ENCODE peak calls at places on chromosomes 7 and 10, in eight cellular contexts. One of them, this sample, is unnamed.

GRCh38 chr7:117780832-117781231 is 92.4 kb downstream of the CTTNBP2 start:
- DNase-seq in SK-N-SH: no peak
- DNase-seq in Panc1: no peak
- DNase-seq in GM12878: peak
- DNase-seq in spleen: no peak
- DNase-seq in upper lobe of left lung: no peak
- DNase-seq in sigmoid colon: no peak
- DNase-seq in HCT116: no peak
- DNase-seq in this sample: no peak

GRCh38 chr7:44634839-44635591 is 28.6 kb downstream of the OGDH start:
- DNase-seq in HCT116: no peak
- DNase-seq in Panc1: no peak
- DNase-seq in upper lobe of left lung: peak
- DNase-seq in spleen: no peak
- DNase-seq in sigmoid colon: no peak
- DNase-seq in SK-N-SH: no peak
- DNase-seq in GM12878: no peak
- DNase-seq in this sample: peak

GRCh38 chr7:148277042-148277660 is 313.4 kb upstream of the C7orf33 start:
- DNase-seq in sigmoid colon: no peak
- DNase-seq in upper lobe of left lung: no peak
- DNase-seq in SK-N-SH: no peak
- DNase-seq in HCT116: no peak
- DNase-seq in spleen: no peak
- DNase-seq in Panc1: no peak
- DNase-seq in GM12878: no peak
- DNase-seq in this sample: no peak

GRCh38 chr10:86830043-86830591 is 73.7 kb downstream of the BMPR1A start:
- DNase-seq in SK-N-SH: no peak
- DNase-seq in spleen: no peak
- DNase-seq in GM12878: no peak
- DNase-seq in upper lobe of left lung: no peak
- DNase-seq in Panc1: no peak
- DNase-seq in sigmoid colon: no peak
- DNase-seq in HCT116: no peak
- DNase-seq in this sample: no peak

GRCh38 chr10:776772-777171 is 87.3 kb upstream of the DIP2C start:
- DNase-seq in upper lobe of left lung: peak
- DNase-seq in SK-N-SH: peak
- DNase-seq in spleen: peak
- DNase-seq in GM12878: no peak
- DNase-seq in HCT116: no peak
- DNase-seq in Panc1: no peak
- DNase-seq in sigmoid colon: no peak
- DNase-seq in this sample: peak

GRCh38 chr10:5659702-5660528 is 6.5 kb downstream of the ASB13 start:
- DNase-seq in sigmoid colon: no peak
- DNase-seq in SK-N-SH: no peak
- DNase-seq in HCT116: peak
- DNase-seq in spleen: no peak
- DNase-seq in Panc1: no peak
- DNase-seq in GM12878: no peak
- DNase-seq in upper lobe of left lung: no peak
- DNase-seq in this sample: peak

GRCh38 chr10:103498936-103499638 is 5.6 kb downstream of the NEURL1 start:
- DNase-seq in spleen: peak
- DNase-seq in GM12878: no peak
- DNase-seq in HCT116: no peak
- DNase-seq in sigmoid colon: no peak
- DNase-seq in SK-N-SH: no peak
- DNase-seq in upper lobe of left lung: no peak
- DNase-seq in Panc1: no peak
- DNase-seq in this sample: no peak

GRCh38 chr10:96833220-96834001 is 1.3 kb downstream of the LCOR start:
- DNase-seq in upper lobe of left lung: no peak
- DNase-seq in sigmoid colon: peak
- DNase-seq in SK-N-SH: peak
- DNase-seq in Panc1: no peak
- DNase-seq in GM12878: no peak
- DNase-seq in spleen: no peak
- DNase-seq in HCT116: no peak
- DNase-seq in this sample: peak

GRCh38 chr10:3413937-3414710 is 241.5 kb upstream of the PITRM1 start:
- DNase-seq in spleen: peak
- DNase-seq in Panc1: no peak
- DNase-seq in upper lobe of left lung: no peak
- DNase-seq in GM12878: no peak
- DNase-seq in SK-N-SH: no peak
- DNase-seq in sigmoid colon: no peak
- DNase-seq in HCT116: no peak
- DNase-seq in this sample: no peak

GRCh38 chr7:36303202-36304098 is 86.2 kb upstream of the ANLN start:
- DNase-seq in sigmoid colon: peak
- DNase-seq in HCT116: peak
- DNase-seq in upper lobe of left lung: no peak
- DNase-seq in Panc1: peak
- DNase-seq in SK-N-SH: peak
- DNase-seq in spleen: no peak
- DNase-seq in GM12878: no peak
- DNase-seq in this sample: peak

GRCh38 chr7:81470084-81470723 is 299.6 kb downstream of the HGF start:
- DNase-seq in upper lobe of left lung: no peak
- DNase-seq in Panc1: no peak
- DNase-seq in SK-N-SH: peak
- DNase-seq in GM12878: no peak
- DNase-seq in spleen: no peak
- DNase-seq in HCT116: peak
- DNase-seq in sigmoid colon: peak
- DNase-seq in this sample: peak

GRCh38 chr10:32054087-32054486 is 2.1 kb downstream of the KIF5B start:
- DNase-seq in HCT116: no peak
- DNase-seq in upper lobe of left lung: no peak
- DNase-seq in GM12878: no peak
- DNase-seq in spleen: no peak
- DNase-seq in sigmoid colon: peak
- DNase-seq in Panc1: no peak
- DNase-seq in SK-N-SH: no peak
- DNase-seq in this sample: no peak

GRCh38 chr7:130102588-130102987 is 32.3 kb downstream of the KLHDC10 start:
- DNase-seq in spleen: no peak
- DNase-seq in GM12878: no peak
- DNase-seq in upper lobe of left lung: no peak
- DNase-seq in Panc1: no peak
- DNase-seq in HCT116: no peak
- DNase-seq in SK-N-SH: no peak
- DNase-seq in sigmoid colon: no peak
- DNase-seq in this sample: no peak

GRCh38 chr10:123096452-123096851 is 39.3 kb upstream of the HMX3 start:
- DNase-seq in sigmoid colon: no peak
- DNase-seq in spleen: no peak
- DNase-seq in SK-N-SH: no peak
- DNase-seq in Panc1: no peak
- DNase-seq in HCT116: no peak
- DNase-seq in GM12878: no peak
- DNase-seq in upper lobe of left lung: no peak
- DNase-seq in this sample: no peak

GRCh38 chr10:128854965-128855364 is 612.1 kb upstream of the MGMT start:
- DNase-seq in upper lobe of left lung: no peak
- DNase-seq in spleen: no peak
- DNase-seq in Panc1: no peak
- DNase-seq in sigmoid colon: peak
- DNase-seq in SK-N-SH: no peak
- DNase-seq in GM12878: no peak
- DNase-seq in HCT116: no peak
- DNase-seq in this sample: peak

GRCh38 chr10:71128311-71129010 is 83.9 kb upstream of the UNC5B start:
- DNase-seq in upper lobe of left lung: no peak
- DNase-seq in Panc1: no peak
- DNase-seq in sigmoid colon: no peak
- DNase-seq in spleen: no peak
- DNase-seq in GM12878: no peak
- DNase-seq in HCT116: no peak
- DNase-seq in SK-N-SH: no peak
- DNase-seq in this sample: no peak

GRCh38 chr10:71975891-71976725 is 11.9 kb downstream of the CHST3 start:
- DNase-seq in upper lobe of left lung: no peak
- DNase-seq in Panc1: peak
- DNase-seq in HCT116: peak
- DNase-seq in SK-N-SH: no peak
- DNase-seq in spleen: peak
- DNase-seq in GM12878: no peak
- DNase-seq in sigmoid colon: peak
- DNase-seq in this sample: peak

GRCh38 chr7:188174-188573 is 4.2 kb upstream of the FAM20C start:
- DNase-seq in spleen: no peak
- DNase-seq in Panc1: no peak
- DNase-seq in sigmoid colon: no peak
- DNase-seq in GM12878: no peak
- DNase-seq in SK-N-SH: no peak
- DNase-seq in upper lobe of left lung: no peak
- DNase-seq in HCT116: no peak
- DNase-seq in this sample: no peak
- TF ChIP-seq POLR2AphosphoS5 in spleen: no peak
- TF ChIP-seq POLR2AphosphoS5 in Panc1: no peak
- TF ChIP-seq POLR2AphosphoS5 in sigmoid colon: no peak
- TF ChIP-seq POLR2AphosphoS5 in GM12878: no peak
- TF ChIP-seq POLR2AphosphoS5 in SK-N-SH: no peak
- TF ChIP-seq POLR2AphosphoS5 in upper lobe of left lung: no peak
- TF ChIP-seq POLR2AphosphoS5 in HCT116: no peak
- TF ChIP-seq POLR2AphosphoS5 in this sample: no peak

DNA sequence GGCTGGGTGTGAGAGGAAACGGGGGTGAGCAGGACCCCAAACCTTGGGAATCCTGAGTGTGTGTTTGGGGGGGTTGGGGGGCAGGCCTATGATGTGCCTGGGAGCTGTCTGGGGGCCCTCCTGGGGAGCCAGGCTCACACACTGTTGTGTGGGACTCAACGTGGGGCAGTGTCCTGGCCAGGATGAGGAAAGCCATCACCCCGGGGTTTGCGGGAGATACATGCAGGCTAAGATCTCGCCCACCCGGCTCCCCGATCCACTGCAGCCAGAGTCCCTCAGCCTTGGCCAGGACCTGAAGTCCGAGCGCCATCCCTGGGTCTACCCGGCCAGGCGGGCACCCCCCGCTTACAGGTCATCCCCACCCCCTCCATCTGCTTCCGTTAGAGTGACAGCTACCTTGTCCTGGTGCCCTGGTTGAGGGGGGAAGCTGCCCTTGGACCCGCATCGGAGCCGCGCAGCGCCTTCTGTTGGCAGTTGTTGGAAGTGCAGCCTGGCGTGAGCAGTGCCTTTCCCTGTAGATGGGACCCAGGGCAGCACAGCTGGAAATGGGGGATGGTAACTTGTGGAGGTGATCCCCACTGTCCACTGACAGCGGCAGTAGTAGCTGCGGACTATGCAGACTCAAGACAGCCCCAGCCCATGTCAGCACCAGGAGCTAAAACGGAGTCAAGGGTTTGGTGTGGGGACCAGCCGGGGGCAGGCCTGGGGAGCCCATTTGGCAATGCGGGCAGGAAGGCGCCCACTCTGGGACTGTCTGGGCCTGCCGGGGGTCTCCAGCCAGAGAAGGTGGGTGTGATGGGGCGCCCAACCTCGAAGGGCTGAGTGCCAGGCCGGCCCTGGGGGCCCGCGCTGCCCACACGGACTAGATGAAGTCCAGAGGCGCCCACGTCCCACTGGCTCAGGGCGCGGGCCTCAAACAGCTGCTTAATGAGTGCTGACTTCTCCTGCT is 885.6 kb upstream of the ZNF722 start:
- DNase-seq in sigmoid colon: no peak
- DNase-seq in spleen: no peak
- DNase-seq in SK-N-SH: peak
- DNase-seq in GM12878: no peak
- DNase-seq in upper lobe of left lung: peak
- DNase-seq in HCT116: no peak
- DNase-seq in Panc1: no peak
- DNase-seq in this sample: no peak
- TF ChIP-seq CTCF in sigmoid colon: no peak
- TF ChIP-seq CTCF in spleen: no peak
- TF ChIP-seq CTCF in SK-N-SH: no peak
- TF ChIP-seq CTCF in GM12878: no peak
- TF ChIP-seq CTCF in upper lobe of left lung: no peak
- TF ChIP-seq CTCF in HCT116: no peak
- TF ChIP-seq CTCF in Panc1: no peak
- TF ChIP-seq CTCF in this sample: no peak

GRCh38 chr7:2824026-2824677 is 20.0 kb downstream of the GNA12 start:
- DNase-seq in Panc1: no peak
- DNase-seq in GM12878: no peak
- DNase-seq in sigmoid colon: no peak
- DNase-seq in spleen: no peak
- DNase-seq in upper lobe of left lung: peak
- DNase-seq in HCT116: no peak
- DNase-seq in SK-N-SH: no peak
- DNase-seq in this sample: no peak
- H3K4me3 ChIP-seq in Panc1: no peak
- H3K4me3 ChIP-seq in GM12878: no peak
- H3K4me3 ChIP-seq in sigmoid colon: no peak
- H3K4me3 ChIP-seq in spleen: no peak
- H3K4me3 ChIP-seq in upper lobe of left lung: no peak
- H3K4me3 ChIP-seq in HCT116: no peak
- H3K4me3 ChIP-seq in SK-N-SH: no peak
- H3K4me3 ChIP-seq in this sample: no peak

DNA sequence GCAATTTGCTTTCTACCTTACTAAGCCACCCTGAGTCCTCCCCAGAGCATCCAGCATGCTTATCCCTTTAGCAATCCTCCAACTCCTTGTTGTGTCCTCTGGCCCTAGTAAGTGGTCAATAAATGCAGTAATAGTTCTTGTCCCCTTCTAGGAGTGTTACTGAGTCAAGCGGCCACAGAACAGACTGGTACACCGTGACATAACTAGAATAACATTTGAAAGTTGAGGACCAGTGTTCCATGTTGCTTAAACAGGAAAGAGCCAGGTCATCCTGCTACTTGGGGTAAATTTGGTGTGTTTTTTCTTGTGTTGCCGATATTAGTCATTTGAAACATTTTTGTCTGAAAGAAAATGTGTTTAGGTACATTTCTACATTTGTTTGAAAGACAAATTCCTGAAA is 4.8 kb upstream of the CDK6 start:
- DNase-seq in upper lobe of left lung: no peak
- DNase-seq in spleen: no peak
- DNase-seq in Panc1: no peak
- DNase-seq in sigmoid colon: no peak
- DNase-seq in HCT116: no peak
- DNase-seq in GM12878: no peak
- DNase-seq in SK-N-SH: no peak
- DNase-seq in this sample: no peak
- TF ChIP-seq POLR2AphosphoS5 in upper lobe of left lung: no peak
- TF ChIP-seq POLR2AphosphoS5 in spleen: no peak
- TF ChIP-seq POLR2AphosphoS5 in Panc1: no peak
- TF ChIP-seq POLR2AphosphoS5 in sigmoid colon: no peak
- TF ChIP-seq POLR2AphosphoS5 in HCT116: no peak
- TF ChIP-seq POLR2AphosphoS5 in GM12878: no peak
- TF ChIP-seq POLR2AphosphoS5 in SK-N-SH: no peak
- TF ChIP-seq POLR2AphosphoS5 in this sample: no peak